ENCODE peak calls at places on chromosomes 5 and 9, in six cellular contexts. R is IMR-90, S is neuronal stem cell, Y is H1, O is trophoblast cell, I is H9. D is an unnamed sample.

GRCh38 chr9:6733243-6733642 is 24.5 kb upstream of the KDM4C start:
- DNase-seq in R (no peak), S (no peak), Y (no peak), O (no peak), I (no peak), D (no peak)

GRCh38 chr5:60597570-60597969 is 102.4 kb downstream of the DEPDC1B start:
- DNase-seq in R (no peak), S (no peak), Y (no peak), O (no peak), I (no peak), D (no peak)

GRCh38 chr5:10849278-10849677 is 88.2 kb upstream of the DAP start:
- DNase-seq in R (peak), S (no peak), Y (no peak), O (no peak), I (no peak), D (peak)

GRCh38 chr9:92964981-92965758 is 17.8 kb downstream of the FGD3 start:
- DNase-seq in R (no peak), S (no peak), Y (no peak), O (no peak), I (no peak), D (no peak)

GRCh38 chr5:172119921-172120688 is 67.9 kb downstream of the STK10 start:
- DNase-seq in R (no peak), S (no peak), Y (no peak), O (no peak), I (no peak), D (no peak)

GRCh38 chr5:150146862-150147579 is 8.6 kb downstream of the PDGFRB start:
- DNase-seq in R (no peak), S (no peak), Y (no peak), O (no peak), I (no peak), D (no peak)

GRCh38 chr9:70259512-70259802 is 679 bp downstream of the SMC5 start:
- DNase-seq in R (no peak), S (no peak), Y (peak), O (no peak), I (peak), D (no peak)

GRCh38 chr5:131640043-131640856 is 5.2 kb upstream of the RAPGEF6 start:
- DNase-seq in R (peak), S (no peak), Y (no peak), O (no peak), I (no peak), D (no peak)

GRCh38 chr9:13974891-13975290 is 339.1 kb downstream of the NFIB start:
- DNase-seq in R (no peak), S (no peak), Y (no peak), O (no peak), I (no peak), D (no peak)

GRCh38 chr9:33263936-33264472 is 504 bp downstream of the BAG1 start:
- DNase-seq in R (no peak), S (no peak), Y (no peak), O (no peak), I (peak), D (peak)

GRCh38 chr9:89522261-89522978 is 24.5 kb upstream of the SEMA4D start:
- DNase-seq in R (no peak), S (no peak), Y (no peak), O (no peak), I (no peak), D (no peak)

GRCh38 chr5:1855075-1855474 is 27.6 kb downstream of the IRX4 start:
- DNase-seq in R (no peak), S (no peak), Y (no peak), O (no peak), I (no peak), D (no peak)

GRCh38 chr5:1857256-1857600 is 25.5 kb downstream of the IRX4 start:
- DNase-seq in R (no peak), S (no peak), Y (no peak), O (no peak), I (no peak), D (no peak)

GRCh38 chr5:1856596-1857255 is 26.0 kb downstream of the IRX4 start:
- DNase-seq in R (no peak), S (no peak), Y (no peak), O (no peak), I (no peak), D (no peak)

GRCh38 chr5:1853531-1853930 is 29.2 kb downstream of the IRX4 start:
- DNase-seq in R (no peak), S (no peak), Y (no peak), O (no peak), I (no peak), D (no peak)

GRCh38 chr5:1855573-1855972 is 27.2 kb downstream of the IRX4 start:
- DNase-seq in R (no peak), S (no peak), Y (no peak), O (no peak), I (no peak), D (no peak)
- H4K91ac ChIP-seq in R (no peak), S (no peak), Y (no peak), O (no peak), I (no peak), D (no peak)

DNA sequence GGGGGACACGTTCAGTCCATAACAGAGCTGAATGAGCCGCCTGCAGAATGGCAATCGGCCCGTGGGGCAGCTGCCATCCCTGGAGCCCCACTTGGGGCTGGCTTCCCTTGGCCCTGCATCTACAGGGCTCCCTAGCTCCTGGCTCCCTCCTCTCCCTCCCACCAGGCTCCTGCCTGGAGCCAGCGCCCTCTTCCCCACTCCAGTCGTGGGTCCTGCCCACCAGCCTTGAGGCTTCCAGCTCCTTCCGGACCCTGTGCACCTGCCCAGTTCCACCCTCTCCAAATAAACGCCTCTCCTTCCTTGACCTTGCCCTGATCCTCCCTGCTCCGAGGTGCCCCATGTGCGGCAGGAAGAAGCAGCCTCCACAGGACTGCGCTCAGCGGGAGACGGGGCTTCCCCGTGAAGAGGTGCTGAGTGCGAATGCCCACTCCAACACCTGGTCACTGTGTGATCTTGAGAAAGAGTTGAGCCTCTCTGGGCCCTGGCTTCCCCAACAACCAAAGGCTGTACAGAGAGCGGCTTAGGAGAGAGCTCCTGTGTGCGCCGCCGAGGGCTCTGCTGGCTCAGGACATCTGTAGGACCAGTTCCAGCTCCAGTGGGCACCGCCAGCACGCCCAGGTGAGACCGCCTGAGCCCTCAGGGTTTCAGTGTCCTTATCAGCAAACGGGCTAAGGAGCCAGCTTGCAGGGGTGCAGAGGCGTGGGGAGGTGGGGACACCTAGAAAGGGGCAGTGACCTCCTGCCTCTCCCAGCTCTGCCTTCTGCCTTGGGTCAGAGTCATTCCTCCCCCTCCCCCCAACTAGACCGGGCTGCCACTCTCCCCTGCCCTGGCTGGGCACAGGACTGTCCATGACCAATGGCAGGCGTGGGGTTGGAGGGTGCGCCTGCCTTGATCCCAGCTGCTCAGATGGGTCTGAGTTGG is 12.1 kb downstream of the C9orf50 start:
- DNase-seq in R (no peak), S (no peak), Y (no peak), O (no peak), I (no peak), D (no peak)
- H3K23ac ChIP-seq in R (no peak), S (peak), Y (no peak), O (no peak), I (no peak), D (no peak)

DNA sequence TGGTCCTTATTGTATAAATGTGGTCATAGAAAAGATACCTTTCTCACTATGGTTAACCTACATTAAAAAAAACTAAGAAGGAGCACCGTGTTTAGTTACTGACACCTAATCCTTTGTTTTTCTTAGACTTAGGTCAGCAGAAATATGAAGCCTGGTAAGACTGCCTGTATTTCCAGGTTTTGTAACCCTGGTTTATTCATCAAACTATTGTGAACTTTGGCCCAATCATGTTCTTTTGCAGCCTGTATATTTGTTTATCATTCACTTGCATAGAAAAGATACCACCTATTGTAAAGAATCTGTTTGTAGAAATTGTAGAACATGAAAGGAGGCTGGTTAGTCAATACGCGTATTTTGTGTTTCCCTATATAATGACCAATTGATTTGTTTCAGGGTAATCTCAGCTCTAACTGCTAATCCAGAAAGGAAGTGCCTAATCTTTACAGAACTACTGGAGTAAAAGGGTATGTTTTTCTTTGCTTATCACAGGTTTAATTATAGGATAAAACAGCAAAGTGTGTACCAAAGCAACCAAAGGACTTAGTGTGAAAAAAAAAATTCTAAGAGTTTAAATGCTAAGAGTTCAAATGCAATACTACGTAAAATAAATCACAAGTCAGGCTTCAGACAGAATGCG is 103.6 kb downstream of the LURAP1L start:
- DNase-seq in R (peak), S (no peak), Y (no peak), O (no peak), I (no peak), D (no peak)
- H4K91ac ChIP-seq in R (no peak), S (no peak), Y (no peak), O (no peak), I (no peak), D (no peak)

GRCh38 chr5:73135429-73136276 is 15.3 kb downstream of the TMEM171 start:
- DNase-seq in R (peak), S (no peak), Y (no peak), O (no peak), I (peak), D (peak)
- H3K23ac ChIP-seq in R (peak), S (no peak), Y (no peak), O (no peak), I (no peak), D (no peak)

DNA sequence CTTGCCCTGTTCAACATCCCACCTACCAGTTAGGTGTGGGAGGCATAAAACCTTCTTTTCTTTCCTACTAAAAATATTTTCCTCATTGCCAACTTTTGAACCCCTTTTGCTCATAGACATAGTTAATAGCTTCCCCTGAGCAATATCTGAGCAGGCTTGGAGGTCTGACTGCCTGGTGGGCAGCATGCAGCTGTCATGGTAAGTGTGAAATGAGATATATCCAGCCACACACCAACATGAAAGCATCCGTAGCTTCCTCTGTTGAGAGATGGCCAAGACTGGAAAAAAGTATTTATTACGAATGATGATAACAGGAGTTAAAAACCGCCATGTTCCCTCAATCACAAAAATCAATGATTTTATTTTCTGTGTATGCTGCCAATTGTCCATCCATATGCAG is 190.1 kb downstream of the TMEM38B start:
- DNase-seq in R (no peak), S (no peak), Y (no peak), O (no peak), I (no peak), D (no peak)
- H4K91ac ChIP-seq in R (no peak), S (no peak), Y (no peak), O (no peak), I (no peak), D (no peak)

GRCh38 chr9:114450181-114450580 is 55.1 kb downstream of the WHRN start:
- DNase-seq in R (no peak), S (no peak), Y (no peak), O (no peak), I (no peak), D (no peak)
- H3K23ac ChIP-seq in R (no peak), S (no peak), Y (no peak), O (no peak), I (no peak), D (no peak)

DNA sequence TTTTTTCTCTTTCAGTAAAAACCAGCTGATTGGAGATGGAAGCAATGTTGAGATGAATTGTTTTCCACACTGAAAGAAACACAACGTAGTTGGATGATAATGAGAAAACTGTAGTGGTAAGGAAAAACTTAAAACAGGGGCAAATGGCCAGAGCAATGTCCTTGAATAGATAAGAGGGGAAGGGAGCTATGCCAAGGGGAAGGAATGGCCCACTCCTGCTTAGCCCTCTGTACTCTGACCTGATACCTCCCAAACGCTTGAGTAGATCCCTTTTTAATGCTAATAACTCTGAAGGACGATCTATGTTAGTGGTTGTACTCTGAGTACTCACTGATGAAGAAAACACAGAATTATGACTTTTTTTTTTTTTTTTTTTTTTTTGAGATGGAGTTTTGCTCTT is 114.7 kb upstream of the DAB2 start:
- DNase-seq in R (no peak), S (no peak), Y (no peak), O (no peak), I (no peak), D (no peak)
- H4K91ac ChIP-seq in R (no peak), S (no peak), Y (no peak), O (peak), I (no peak), D (no peak)

GRCh38 chr5:173837654-173838053 is 50.5 kb upstream of the CPEB4 start:
- DNase-seq in R (no peak), S (no peak), Y (no peak), O (no peak), I (no peak), D (no peak)

GRCh38 chr5:173839117-173839713 is 48.9 kb upstream of the CPEB4 start:
- DNase-seq in R (no peak), S (no peak), Y (no peak), O (no peak), I (no peak), D (no peak)

GRCh38 chr5:173835662-173836061 is 52.5 kb upstream of the CPEB4 start:
- DNase-seq in R (no peak), S (no peak), Y (no peak), O (peak), I (no peak), D (no peak)

GRCh38 chr5:173843800-173844199 is 44.3 kb upstream of the CPEB4 start:
- DNase-seq in R (no peak), S (no peak), Y (no peak), O (no peak), I (no peak), D (no peak)

DNA sequence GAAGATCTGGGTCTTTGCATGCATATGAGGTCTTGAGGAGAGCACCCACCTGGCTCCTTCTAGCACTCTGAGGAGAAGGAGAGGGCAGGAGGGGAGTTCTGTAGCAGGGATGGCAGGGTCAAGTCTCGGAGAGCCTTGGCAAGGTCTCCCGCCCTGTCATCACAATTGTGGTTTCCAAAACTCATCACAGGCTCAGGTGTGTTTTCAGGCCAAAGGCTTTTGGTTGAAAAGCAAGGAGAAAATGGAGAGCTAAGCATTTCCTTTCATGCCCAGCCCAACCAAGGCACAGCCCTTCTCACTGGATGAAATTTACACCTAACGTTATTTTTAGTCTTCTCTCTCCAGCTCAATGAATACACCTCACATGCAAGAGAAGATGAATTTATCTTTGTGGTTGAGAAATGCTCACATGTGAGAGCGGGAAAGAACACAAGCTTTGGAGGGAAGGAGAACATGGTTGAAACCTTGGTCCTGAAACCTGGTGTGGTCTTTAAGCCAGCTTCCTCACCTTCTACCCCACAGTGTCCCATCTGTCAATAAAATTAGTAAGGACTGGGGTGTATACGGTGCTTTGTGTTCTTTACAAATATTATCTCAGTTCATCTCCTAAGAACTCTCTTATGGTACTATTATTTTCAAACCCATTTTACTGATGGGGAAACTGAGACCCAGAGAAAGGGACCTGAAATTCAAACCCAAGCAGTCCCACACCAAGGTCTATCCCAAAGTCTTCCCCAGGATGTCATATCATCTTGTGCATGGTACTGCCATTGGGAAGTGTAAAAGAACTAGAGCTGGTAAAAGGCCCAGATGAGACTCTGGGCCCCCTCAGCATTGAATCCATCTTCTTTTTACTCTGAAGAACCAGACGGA is 47.8 kb upstream of the CPEB4 start:
- DNase-seq in R (no peak), S (no peak), Y (no peak), O (no peak), I (no peak), D (no peak)
- H3K23ac ChIP-seq in R (no peak), S (no peak), Y (no peak), O (no peak), I (no peak), D (no peak)

DNA sequence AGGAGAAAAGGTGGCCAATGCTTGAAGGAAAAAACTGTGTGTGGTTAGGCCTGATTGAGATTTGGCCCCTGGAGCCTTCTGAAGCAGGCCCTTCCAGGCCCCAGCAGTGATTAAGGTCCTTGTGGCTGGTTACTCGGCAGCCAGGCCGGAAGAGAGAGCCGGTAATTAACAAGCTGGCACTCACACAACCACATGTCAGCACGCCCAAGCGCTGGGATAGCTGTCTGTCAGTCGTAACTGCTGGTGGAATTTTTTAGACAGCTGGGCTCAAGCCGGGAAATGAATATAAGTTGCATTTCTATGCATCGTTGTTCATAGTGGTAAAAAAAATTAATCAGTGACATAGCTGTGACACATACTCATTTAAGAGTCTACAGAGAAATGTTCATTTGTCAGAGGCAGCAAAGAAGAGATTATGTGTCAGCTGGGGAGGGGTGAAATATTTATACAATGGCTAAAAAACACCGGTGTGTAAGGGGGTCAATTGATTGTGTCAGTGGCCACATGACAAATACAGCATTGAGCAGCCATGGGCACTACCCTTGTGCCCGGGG is 13.7 kb upstream of the ARAP3 start:
- DNase-seq in R (no peak), S (no peak), Y (no peak), O (no peak), I (no peak), D (no peak)
- H4K91ac ChIP-seq in R (no peak), S (no peak), Y (no peak), O (no peak), I (no peak), D (no peak)

DNA sequence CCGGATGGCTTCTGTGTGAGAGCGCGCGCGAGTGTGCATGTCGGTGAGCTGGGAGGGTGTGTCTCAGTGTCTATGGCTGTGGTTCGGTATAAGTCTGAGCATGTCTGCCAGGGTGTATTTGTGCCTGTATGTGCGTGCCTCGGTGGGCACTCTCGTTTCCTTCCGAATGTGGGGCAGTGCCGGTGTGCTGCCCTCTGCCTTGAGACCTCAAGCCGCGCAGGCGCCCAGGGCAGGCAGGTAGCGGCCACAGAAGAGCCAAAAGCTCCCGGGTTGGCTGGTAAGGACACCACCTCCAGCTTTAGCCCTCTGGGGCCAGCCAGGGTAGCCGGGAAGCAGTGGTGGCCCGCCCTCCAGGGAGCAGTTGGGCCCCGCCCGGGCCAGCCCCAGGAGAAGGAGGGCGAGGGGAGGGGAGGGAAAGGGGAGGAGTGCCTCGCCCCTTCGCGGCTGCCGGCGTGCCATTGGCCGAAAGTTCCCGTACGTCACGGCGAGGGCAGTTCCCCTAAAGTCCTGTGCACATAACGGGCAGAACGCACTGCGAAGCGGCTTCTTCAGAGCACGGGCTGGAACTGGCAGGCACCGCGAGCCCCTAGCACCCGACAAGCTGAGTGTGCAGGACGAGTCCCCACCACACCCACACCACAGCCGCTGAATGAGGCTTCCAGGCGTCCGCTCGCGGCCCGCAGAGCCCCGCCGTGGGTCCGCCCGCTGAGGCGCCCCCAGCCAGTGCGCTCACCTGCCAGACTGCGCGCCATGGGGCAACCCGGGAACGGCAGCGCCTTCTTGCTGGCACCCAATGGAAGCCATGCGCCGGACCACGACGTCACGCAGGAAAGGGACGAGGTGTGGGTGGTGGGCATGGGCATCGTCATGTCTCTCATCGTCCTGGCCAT is at the start of gene ADRB2:
- DNase-seq in R (peak), S (peak), Y (peak), O (peak), I (peak), D (peak)
- H3K23ac ChIP-seq in R (peak), S (peak), Y (no peak), O (no peak), I (no peak), D (no peak)

D was measured in mesenchymal stem cell.